ENCODE peak calls at places on chromosome 1, in ten cellular contexts. L, H, G, V, E, N, R, K, Z and M are unnamed samples. For H3K9me3, the result is how much of the 10 kb centered on the place peaks cover.

GRCh38 chr1:7218210-7218832 is 433.1 kb downstream of the CAMTA1 start:
- DNase-seq in L (no peak), H (no peak), G (no peak), V (no peak), E (no peak), N (peak), R (peak), K (peak), Z (no peak), M (no peak)

GRCh38 chr1:173473599-173474011 is 3.5 kb upstream of the PRDX6 start:
- DNase-seq in L (no peak), H (no peak), G (no peak), V (no peak), E (no peak), N (peak), R (peak), K (no peak), Z (no peak), M (no peak)

GRCh38 chr1:246187834-246188372 is 319.2 kb downstream of the SMYD3 start:
- DNase-seq in L (no peak), H (no peak), G (no peak), V (no peak), E (no peak), N (peak), R (no peak), K (no peak), Z (no peak), M (no peak)

GRCh38 chr1:75582725-75583261 is 28.1 kb downstream of the SLC44A5 start:
- DNase-seq in L (no peak), H (no peak), G (no peak), V (no peak), E (no peak), N (peak), R (no peak), K (no peak), Z (no peak), M (no peak)

GRCh38 chr1:21664806-21665588 is 4.2 kb downstream of the RAP1GAP start:
- DNase-seq in L (no peak), H (no peak), G (no peak), V (no peak), E (no peak), N (no peak), R (no peak), K (no peak), Z (no peak), M (no peak)

GRCh38 chr1:153578936-153579335 is 13.3 kb upstream of the S100A2 start:
- DNase-seq in L (no peak), H (no peak), G (no peak), V (no peak), E (no peak), N (no peak), R (no peak), K (no peak), Z (no peak), M (no peak)

GRCh38 chr1:157739229-157739901 is 37.6 kb downstream of the FCRL2 start:
- DNase-seq in L (no peak), H (no peak), G (no peak), V (no peak), E (no peak), N (no peak), R (no peak), K (no peak), Z (no peak), M (no peak)

GRCh38 chr1:94481473-94481933 is 60.1 kb downstream of the F3 start:
- DNase-seq in L (peak), H (peak), G (no peak), V (peak), E (no peak), N (peak), R (peak), K (peak), Z (no peak), M (no peak)

GRCh38 chr1:9020325-9020724 is 5.9 kb downstream of the SLC2A7 start:
- DNase-seq in L (no peak), H (no peak), G (no peak), V (no peak), E (no peak), N (no peak), R (no peak), K (no peak), Z (no peak), M (no peak)

GRCh38 chr1:28521502-28522164 is 15.8 kb downstream of the RCC1 start:
- DNase-seq in L (no peak), H (no peak), G (no peak), V (no peak), E (no peak), N (no peak), R (no peak), K (no peak), Z (no peak), M (no peak)

GRCh38 chr1:40662864-40663263 is 2.6 kb downstream of the RIMS3 start:
- DNase-seq in L (no peak), H (no peak), G (no peak), V (no peak), E (no peak), N (peak), R (peak), K (no peak), Z (no peak), M (no peak)

DNA sequence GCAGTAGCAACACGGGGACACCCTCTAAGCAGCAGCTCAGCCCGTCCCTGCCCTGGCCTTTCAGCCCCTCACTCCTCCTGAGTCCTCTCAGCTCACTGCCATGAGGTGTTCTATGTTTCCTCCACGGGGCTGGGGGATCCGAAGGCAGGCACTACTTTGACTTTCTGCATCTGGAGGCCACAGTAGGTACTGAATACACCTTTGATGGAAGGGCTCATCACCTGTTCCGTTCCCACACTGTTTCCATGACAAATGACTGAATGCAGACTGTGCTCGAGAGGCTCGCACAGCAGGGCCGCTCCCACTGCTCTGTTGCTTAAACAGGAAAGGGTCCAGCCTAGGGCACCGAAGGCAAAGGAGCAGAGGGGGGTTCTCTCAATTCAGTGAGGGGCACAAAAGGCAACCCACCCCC is 77.6 kb upstream of the DNAH14 start:
- DNase-seq in L (no peak), H (no peak), G (no peak), V (no peak), E (peak), N (no peak), R (no peak), K (no peak), Z (no peak), M (no peak)
- TF ChIP-seq CTCF in L (no peak), H (no peak), G (no peak), V (peak), E (no peak), N (no peak), R (no peak), K (no peak), Z (no peak), M (no peak)

GRCh38 chr1:192978195-192978710 is 80.9 kb downstream of the UCHL5 start:
- DNase-seq in L (no peak), H (no peak), G (no peak), V (no peak), E (no peak), N (no peak), R (no peak), K (no peak), Z (no peak), M (no peak)
- H3K9me3 ChIP-seq in L (under half), H (under half), G (under half), V (under half), E (under half), N (under half), R (under half), K (under half), Z (under half), M (under half)

DNA sequence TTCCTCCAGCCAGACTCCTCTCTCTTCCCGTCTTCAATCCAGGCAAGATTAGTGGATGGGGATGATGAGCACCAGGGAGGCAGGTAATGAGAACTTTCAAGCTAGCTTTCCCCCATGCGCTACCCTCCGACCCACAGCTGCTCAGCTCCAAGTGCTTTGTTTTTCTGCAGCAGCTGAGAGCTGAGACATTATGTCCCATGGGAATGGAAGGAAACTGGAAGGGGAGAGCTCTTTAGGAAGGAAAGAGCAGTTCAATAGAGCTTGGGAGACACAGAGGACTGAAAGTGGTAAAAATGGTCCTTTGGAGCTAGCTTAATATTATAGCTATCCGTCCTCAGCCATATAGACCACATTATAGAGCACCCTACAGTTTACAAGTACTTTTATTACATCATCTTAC is 39.8 kb downstream of the RAB3B start:
- DNase-seq in L (no peak), H (no peak), G (no peak), V (no peak), E (no peak), N (no peak), R (no peak), K (no peak), Z (no peak), M (no peak)
- H3K4me3 ChIP-seq in L (no peak), H (no peak), G (no peak), V (no peak), E (no peak), N (no peak), R (no peak), K (no peak), Z (no peak), M (no peak)

DNA sequence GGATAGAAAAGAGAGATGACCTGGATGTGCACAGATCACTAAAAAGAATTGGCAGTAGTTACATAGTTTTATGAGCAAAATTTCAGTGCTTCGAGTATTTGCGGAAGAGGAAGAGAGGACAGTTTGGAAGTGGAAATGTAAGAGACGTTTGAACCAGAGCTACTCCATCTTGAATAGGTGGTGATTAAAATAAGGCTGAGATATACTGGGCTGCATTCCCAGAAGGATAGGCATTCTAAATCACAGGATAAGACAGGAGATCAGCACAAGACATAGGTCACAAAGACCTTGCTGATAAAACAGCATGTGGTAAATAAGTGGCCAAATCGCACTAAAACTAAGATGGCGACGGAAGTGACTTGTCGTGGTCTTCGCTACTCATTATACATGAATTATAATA is 453.3 kb downstream of the COL11A1 start:
- DNase-seq in L (no peak), H (no peak), G (no peak), V (no peak), E (no peak), N (no peak), R (no peak), K (no peak), Z (no peak), M (no peak)
- TF ChIP-seq CTCF in L (no peak), H (no peak), G (no peak), V (no peak), E (no peak), N (no peak), R (no peak), K (no peak), Z (no peak), M (no peak)

GRCh38 chr1:33061827-33062226 is 19.1 kb upstream of the AZIN2 start:
- DNase-seq in L (no peak), H (no peak), G (no peak), V (no peak), E (no peak), N (no peak), R (no peak), K (no peak), Z (no peak), M (no peak)
- H3K9me3 ChIP-seq in L (under half), H (under half), G (under half), V (under half), E (under half), N (under half), R (under half), K (under half), Z (under half), M (half or more)

GRCh38 chr1:46484783-46485490 is 4.7 kb upstream of the DMBX1 start:
- DNase-seq in L (no peak), H (no peak), G (no peak), V (no peak), E (no peak), N (no peak), R (no peak), K (no peak), Z (no peak), M (no peak)
- H3K4me3 ChIP-seq in L (no peak), H (no peak), G (no peak), V (no peak), E (no peak), N (no peak), R (no peak), K (no peak), Z (no peak), M (no peak)

GRCh38 chr1:116931016-116931918 is 21.6 kb downstream of the PTGFRN start:
- DNase-seq in L (no peak), H (no peak), G (no peak), V (no peak), E (no peak), N (no peak), R (no peak), K (no peak), Z (no peak), M (no peak)

GRCh38 chr1:116933586-116934515 is 24.1 kb downstream of the PTGFRN start:
- DNase-seq in L (no peak), H (no peak), G (no peak), V (no peak), E (no peak), N (no peak), R (no peak), K (no peak), Z (no peak), M (no peak)

GRCh38 chr1:116929961-116930592 is 20.4 kb downstream of the PTGFRN start:
- DNase-seq in L (no peak), H (no peak), G (no peak), V (no peak), E (no peak), N (peak), R (no peak), K (no peak), Z (no peak), M (no peak)

GRCh38 chr1:116934586-116935207 is 25.0 kb downstream of the PTGFRN start:
- DNase-seq in L (no peak), H (no peak), G (no peak), V (no peak), E (no peak), N (peak), R (no peak), K (no peak), Z (no peak), M (no peak)
- TF ChIP-seq CTCF in L (peak), H (no peak), G (peak), V (no peak), E (no peak), N (peak), R (no peak), K (no peak), Z (peak), M (no peak)

GRCh38 chr1:2893473-2894120 is 92.1 kb upstream of the TTC34 start:
- DNase-seq in L (no peak), H (no peak), G (no peak), V (no peak), E (no peak), N (no peak), R (no peak), K (no peak), Z (no peak), M (no peak)
- H3K9me3 ChIP-seq in L (half or more), H (under half), G (under half), V (under half), E (under half), N (under half), R (half or more), K (under half), Z (under half), M (under half)

GRCh38 chr1:223084466-223084865 is 58.6 kb downstream of the TLR5 start:
- DNase-seq in L (no peak), H (no peak), G (no peak), V (no peak), E (no peak), N (no peak), R (no peak), K (no peak), Z (no peak), M (no peak)

GRCh38 chr1:223079498-223079897 is 63.5 kb downstream of the TLR5 start:
- DNase-seq in L (no peak), H (no peak), G (no peak), V (no peak), E (no peak), N (no peak), R (no peak), K (no peak), Z (no peak), M (no peak)

GRCh38 chr1:223076382-223076781 is 66.7 kb downstream of the TLR5 start:
- DNase-seq in L (no peak), H (no peak), G (peak), V (no peak), E (no peak), N (peak), R (no peak), K (no peak), Z (no peak), M (no peak)

GRCh38 chr1:223077434-223077833 is 65.6 kb downstream of the TLR5 start:
- DNase-seq in L (no peak), H (no peak), G (peak), V (no peak), E (no peak), N (no peak), R (no peak), K (no peak), Z (no peak), M (no peak)

DNA sequence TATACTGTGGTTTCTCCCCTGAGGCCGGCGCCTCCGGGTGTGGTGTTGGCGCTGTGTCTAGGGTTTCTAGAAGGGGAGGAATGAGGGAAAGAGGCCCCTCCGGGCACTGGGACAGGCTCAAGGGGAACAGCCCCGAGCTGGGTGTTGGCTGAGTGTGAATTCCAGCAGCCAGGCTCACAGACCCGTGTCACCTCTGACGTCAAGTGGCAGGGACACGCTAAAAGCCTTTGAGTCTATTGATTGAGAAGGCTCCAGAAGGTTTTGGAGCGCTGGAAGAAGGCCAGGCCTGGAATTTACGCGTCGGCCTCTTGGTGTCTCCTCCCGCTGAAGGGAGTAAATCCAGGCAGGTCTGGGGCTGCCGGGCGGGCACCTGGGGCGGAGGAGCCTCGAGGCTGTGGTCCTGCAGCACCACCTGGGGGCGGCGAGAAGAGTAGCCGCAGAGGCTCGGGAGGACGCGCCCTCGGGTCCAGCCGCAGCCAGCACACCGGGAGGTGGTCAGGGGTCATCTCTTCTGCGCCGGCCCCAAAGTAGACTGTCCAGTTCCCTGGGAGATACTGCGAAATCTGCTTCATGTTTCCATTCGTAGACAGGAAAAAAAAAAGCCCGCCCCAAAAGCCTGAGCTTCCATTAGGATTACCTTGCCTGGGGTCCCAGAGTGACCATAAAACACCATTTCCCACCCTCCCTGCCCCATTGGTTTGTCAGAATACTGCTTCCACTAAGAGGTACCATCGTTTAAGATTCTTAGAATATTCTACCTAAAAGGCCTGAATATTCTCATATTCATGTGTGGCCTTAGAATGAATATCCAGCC is 61.7 kb downstream of the TLR5 start:
- DNase-seq in L (peak), H (peak), G (peak), V (peak), E (peak), N (peak), R (peak), K (peak), Z (peak), M (peak)
- H3K4me3 ChIP-seq in L (peak), H (peak), G (peak), V (no peak), E (no peak), N (no peak), R (peak), K (peak), Z (peak), M (no peak)